ENCODE peak calls at places on chromosomes 4 and X, in five cellular contexts. One of them, this sample, is unnamed.
A peak's percentile ranks its signal among the peaks of the same experiment; 100 is the strongest.

GRCh38 chrX:105822138-105823091 is at the start of gene NRK:
- DNase-seq in iPS-NIHi11: peak; percentile 33
- DNase-seq in activated naive CD8-positive, alpha-beta T cell treated with anti-CD3 and anti-CD28 coated beads, Interleukin-2, amount 10 ng/mL, durations not matched to agents 7 days and 5 days: no peak
- DNase-seq in tibial nerve: no peak
- DNase-seq in PC-3: no peak
- DNase-seq in this sample: no peak

GRCh38 chrX:11151799-11152591 is 40.9 kb downstream of the HCCS start:
- DNase-seq in iPS-NIHi11: no peak
- DNase-seq in activated naive CD8-positive, alpha-beta T cell treated with anti-CD3 and anti-CD28 coated beads, Interleukin-2, amount 10 ng/mL, durations not matched to agents 7 days and 5 days: no peak
- DNase-seq in tibial nerve: no peak
- DNase-seq in PC-3: no peak
- DNase-seq in this sample: no peak

GRCh38 chr4:105992641-105993305 is 97.5 kb downstream of the NPNT start:
- DNase-seq in iPS-NIHi11: no peak
- DNase-seq in activated naive CD8-positive, alpha-beta T cell treated with anti-CD3 and anti-CD28 coated beads, Interleukin-2, amount 10 ng/mL, durations not matched to agents 7 days and 5 days: no peak
- DNase-seq in tibial nerve: no peak
- DNase-seq in PC-3: peak; percentile 47
- DNase-seq in this sample: no peak

GRCh38 chrX:150566734-150567182 is 1.7 kb upstream of the MTM1 start:
- DNase-seq in iPS-NIHi11: peak; percentile 34
- DNase-seq in activated naive CD8-positive, alpha-beta T cell treated with anti-CD3 and anti-CD28 coated beads, Interleukin-2, amount 10 ng/mL, durations not matched to agents 7 days and 5 days: no peak
- DNase-seq in tibial nerve: no peak
- DNase-seq in PC-3: no peak
- DNase-seq in this sample: no peak

GRCh38 chrX:17488036-17488435 is 113.0 kb downstream of the NHS start:
- DNase-seq in iPS-NIHi11: no peak
- DNase-seq in activated naive CD8-positive, alpha-beta T cell treated with anti-CD3 and anti-CD28 coated beads, Interleukin-2, amount 10 ng/mL, durations not matched to agents 7 days and 5 days: no peak
- DNase-seq in tibial nerve: no peak
- DNase-seq in PC-3: no peak
- DNase-seq in this sample: no peak

GRCh38 chr4:7506119-7506518 is 71.4 kb upstream of the PSAPL1 start:
- DNase-seq in iPS-NIHi11: no peak
- DNase-seq in activated naive CD8-positive, alpha-beta T cell treated with anti-CD3 and anti-CD28 coated beads, Interleukin-2, amount 10 ng/mL, durations not matched to agents 7 days and 5 days: no peak
- DNase-seq in tibial nerve: no peak
- DNase-seq in PC-3: no peak
- DNase-seq in this sample: no peak

GRCh38 chr4:169225058-169225751 is 45.6 kb downstream of the SH3RF1 start:
- DNase-seq in iPS-NIHi11: no peak
- DNase-seq in activated naive CD8-positive, alpha-beta T cell treated with anti-CD3 and anti-CD28 coated beads, Interleukin-2, amount 10 ng/mL, durations not matched to agents 7 days and 5 days: no peak
- DNase-seq in tibial nerve: no peak
- DNase-seq in PC-3: peak; percentile 90
- DNase-seq in this sample: no peak

GRCh38 chr4:159201168-159201567 is 98.3 kb downstream of the RAPGEF2 start:
- DNase-seq in iPS-NIHi11: no peak
- DNase-seq in activated naive CD8-positive, alpha-beta T cell treated with anti-CD3 and anti-CD28 coated beads, Interleukin-2, amount 10 ng/mL, durations not matched to agents 7 days and 5 days: no peak
- DNase-seq in tibial nerve: no peak
- DNase-seq in PC-3: no peak
- DNase-seq in this sample: no peak

GRCh38 chr4:85127653-85128052 is 161.2 kb upstream of the WDFY3 start:
- DNase-seq in iPS-NIHi11: peak; percentile 82
- DNase-seq in activated naive CD8-positive, alpha-beta T cell treated with anti-CD3 and anti-CD28 coated beads, Interleukin-2, amount 10 ng/mL, durations not matched to agents 7 days and 5 days: no peak
- DNase-seq in tibial nerve: no peak
- DNase-seq in PC-3: peak; percentile 45
- DNase-seq in this sample: no peak

GRCh38 chr4:26496207-26496783 is 6.0 kb upstream of the CCKAR start:
- DNase-seq in iPS-NIHi11: no peak
- DNase-seq in activated naive CD8-positive, alpha-beta T cell treated with anti-CD3 and anti-CD28 coated beads, Interleukin-2, amount 10 ng/mL, durations not matched to agents 7 days and 5 days: no peak
- DNase-seq in tibial nerve: no peak
- DNase-seq in PC-3: no peak
- DNase-seq in this sample: no peak

GRCh38 chr4:10201356-10202223 is 85.0 kb upstream of the WDR1 start:
- DNase-seq in iPS-NIHi11: no peak
- DNase-seq in activated naive CD8-positive, alpha-beta T cell treated with anti-CD3 and anti-CD28 coated beads, Interleukin-2, amount 10 ng/mL, durations not matched to agents 7 days and 5 days: no peak
- DNase-seq in tibial nerve: no peak
- DNase-seq in PC-3: no peak
- DNase-seq in this sample: no peak

GRCh38 chrX:65871671-65872311 is 168.1 kb downstream of the VSIG4 start:
- DNase-seq in iPS-NIHi11: peak; percentile 62
- DNase-seq in activated naive CD8-positive, alpha-beta T cell treated with anti-CD3 and anti-CD28 coated beads, Interleukin-2, amount 10 ng/mL, durations not matched to agents 7 days and 5 days: no peak
- DNase-seq in tibial nerve: no peak
- DNase-seq in PC-3: peak; percentile 74
- DNase-seq in this sample: no peak

GRCh38 chr4:42133006-42133405 is 19.4 kb downstream of the BEND4 start:
- DNase-seq in iPS-NIHi11: no peak
- DNase-seq in activated naive CD8-positive, alpha-beta T cell treated with anti-CD3 and anti-CD28 coated beads, Interleukin-2, amount 10 ng/mL, durations not matched to agents 7 days and 5 days: no peak
- DNase-seq in tibial nerve: no peak
- DNase-seq in PC-3: no peak
- DNase-seq in this sample: no peak

GRCh38 chrX:48573690-48574269 is 504 bp upstream of the RBM3 start:
- DNase-seq in iPS-NIHi11: no peak
- DNase-seq in activated naive CD8-positive, alpha-beta T cell treated with anti-CD3 and anti-CD28 coated beads, Interleukin-2, amount 10 ng/mL, durations not matched to agents 7 days and 5 days: peak; percentile 28
- DNase-seq in tibial nerve: peak; percentile 15
- DNase-seq in PC-3: no peak
- DNase-seq in this sample: peak; percentile 9

GRCh38 chrX:38055170-38055847 is 49.0 kb downstream of the SYTL5 start:
- DNase-seq in iPS-NIHi11: no peak
- DNase-seq in activated naive CD8-positive, alpha-beta T cell treated with anti-CD3 and anti-CD28 coated beads, Interleukin-2, amount 10 ng/mL, durations not matched to agents 7 days and 5 days: no peak
- DNase-seq in tibial nerve: peak; percentile 4
- DNase-seq in PC-3: peak; percentile 73
- DNase-seq in this sample: no peak

GRCh38 chrX:120402363-120402762 is 40.5 kb downstream of the ATP1B4 start:
- DNase-seq in iPS-NIHi11: no peak
- DNase-seq in activated naive CD8-positive, alpha-beta T cell treated with anti-CD3 and anti-CD28 coated beads, Interleukin-2, amount 10 ng/mL, durations not matched to agents 7 days and 5 days: no peak
- DNase-seq in tibial nerve: no peak
- DNase-seq in PC-3: peak; percentile 19
- DNase-seq in this sample: no peak

GRCh38 chr4:132526652-132527051 is 622.4 kb upstream of the PCDH10 start:
- DNase-seq in iPS-NIHi11: no peak
- DNase-seq in activated naive CD8-positive, alpha-beta T cell treated with anti-CD3 and anti-CD28 coated beads, Interleukin-2, amount 10 ng/mL, durations not matched to agents 7 days and 5 days: no peak
- DNase-seq in tibial nerve: no peak
- DNase-seq in PC-3: no peak
- DNase-seq in this sample: no peak

GRCh38 chrX:37846141-37846540 is 1.2 kb downstream of the DYNLT3 start:
- DNase-seq in iPS-NIHi11: no peak
- DNase-seq in activated naive CD8-positive, alpha-beta T cell treated with anti-CD3 and anti-CD28 coated beads, Interleukin-2, amount 10 ng/mL, durations not matched to agents 7 days and 5 days: no peak
- DNase-seq in tibial nerve: no peak
- DNase-seq in PC-3: peak; percentile 64
- DNase-seq in this sample: no peak

GRCh38 chrX:15471016-15471415 is 22.1 kb downstream of the PIR start:
- DNase-seq in iPS-NIHi11: peak; percentile 20
- DNase-seq in activated naive CD8-positive, alpha-beta T cell treated with anti-CD3 and anti-CD28 coated beads, Interleukin-2, amount 10 ng/mL, durations not matched to agents 7 days and 5 days: peak; percentile 36
- DNase-seq in tibial nerve: peak; percentile 76
- DNase-seq in PC-3: peak; percentile 77
- DNase-seq in this sample: peak; percentile 33

GRCh38 chrX:35244796-35245508 is 302.4 kb downstream of the FAM47B start:
- DNase-seq in iPS-NIHi11: no peak
- DNase-seq in activated naive CD8-positive, alpha-beta T cell treated with anti-CD3 and anti-CD28 coated beads, Interleukin-2, amount 10 ng/mL, durations not matched to agents 7 days and 5 days: no peak
- DNase-seq in tibial nerve: no peak
- DNase-seq in PC-3: no peak
- DNase-seq in this sample: no peak

GRCh38 chr4:8461086-8461485 is 20.5 kb downstream of the TRMT44 start:
- DNase-seq in iPS-NIHi11: no peak
- DNase-seq in activated naive CD8-positive, alpha-beta T cell treated with anti-CD3 and anti-CD28 coated beads, Interleukin-2, amount 10 ng/mL, durations not matched to agents 7 days and 5 days: no peak
- DNase-seq in tibial nerve: no peak
- DNase-seq in PC-3: no peak
- DNase-seq in this sample: no peak

GRCh38 chr4:7335363-7336066 is 99.2 kb downstream of the PSAPL1 start:
- DNase-seq in iPS-NIHi11: peak; percentile 96
- DNase-seq in activated naive CD8-positive, alpha-beta T cell treated with anti-CD3 and anti-CD28 coated beads, Interleukin-2, amount 10 ng/mL, durations not matched to agents 7 days and 5 days: peak; percentile 77
- DNase-seq in tibial nerve: peak; percentile 47
- DNase-seq in PC-3: peak; percentile 58
- DNase-seq in this sample: no peak

GRCh38 chrX:40073439-40074054 is 24.2 kb downstream of the BCOR start:
- DNase-seq in iPS-NIHi11: no peak
- DNase-seq in activated naive CD8-positive, alpha-beta T cell treated with anti-CD3 and anti-CD28 coated beads, Interleukin-2, amount 10 ng/mL, durations not matched to agents 7 days and 5 days: no peak
- DNase-seq in tibial nerve: no peak
- DNase-seq in PC-3: no peak
- DNase-seq in this sample: no peak

GRCh38 chr4:6288871-6289270 is 19.2 kb downstream of the WFS1 start:
- DNase-seq in iPS-NIHi11: no peak
- DNase-seq in activated naive CD8-positive, alpha-beta T cell treated with anti-CD3 and anti-CD28 coated beads, Interleukin-2, amount 10 ng/mL, durations not matched to agents 7 days and 5 days: no peak
- DNase-seq in tibial nerve: no peak
- DNase-seq in PC-3: no peak
- DNase-seq in this sample: no peak

GRCh38 chrX:97238632-97239031 is 354.9 kb downstream of the RPA4 start:
- DNase-seq in iPS-NIHi11: no peak
- DNase-seq in activated naive CD8-positive, alpha-beta T cell treated with anti-CD3 and anti-CD28 coated beads, Interleukin-2, amount 10 ng/mL, durations not matched to agents 7 days and 5 days: no peak
- DNase-seq in tibial nerve: no peak
- DNase-seq in PC-3: peak; percentile 83
- DNase-seq in this sample: no peak

GRCh38 chr4:48138936-48139335 is 4.9 kb upstream of the TXK start:
- DNase-seq in iPS-NIHi11: no peak
- DNase-seq in activated naive CD8-positive, alpha-beta T cell treated with anti-CD3 and anti-CD28 coated beads, Interleukin-2, amount 10 ng/mL, durations not matched to agents 7 days and 5 days: no peak
- DNase-seq in tibial nerve: no peak
- DNase-seq in PC-3: no peak
- DNase-seq in this sample: no peak

GRCh38 chr4:145734576-145735329 is 54.8 kb downstream of the C4orf51 start:
- DNase-seq in iPS-NIHi11: peak; percentile 39
- DNase-seq in activated naive CD8-positive, alpha-beta T cell treated with anti-CD3 and anti-CD28 coated beads, Interleukin-2, amount 10 ng/mL, durations not matched to agents 7 days and 5 days: no peak
- DNase-seq in tibial nerve: peak; percentile 38
- DNase-seq in PC-3: peak; percentile 98
- DNase-seq in this sample: no peak

GRCh38 chr4:171583790-171584189 is 229.4 kb upstream of the GALNTL6 start:
- DNase-seq in iPS-NIHi11: no peak
- DNase-seq in activated naive CD8-positive, alpha-beta T cell treated with anti-CD3 and anti-CD28 coated beads, Interleukin-2, amount 10 ng/mL, durations not matched to agents 7 days and 5 days: no peak
- DNase-seq in tibial nerve: no peak
- DNase-seq in PC-3: no peak
- DNase-seq in this sample: no peak

GRCh38 chrX:95058815-95059214 is 1384.8 kb downstream of the FAM133A start:
- DNase-seq in iPS-NIHi11: no peak
- DNase-seq in activated naive CD8-positive, alpha-beta T cell treated with anti-CD3 and anti-CD28 coated beads, Interleukin-2, amount 10 ng/mL, durations not matched to agents 7 days and 5 days: no peak
- DNase-seq in tibial nerve: no peak
- DNase-seq in PC-3: peak; percentile 62
- DNase-seq in this sample: no peak

GRCh38 chr4:7070729-7071511 is 3.1 kb upstream of the GRPEL1 start:
- DNase-seq in iPS-NIHi11: peak; percentile 76
- DNase-seq in activated naive CD8-positive, alpha-beta T cell treated with anti-CD3 and anti-CD28 coated beads, Interleukin-2, amount 10 ng/mL, durations not matched to agents 7 days and 5 days: peak; percentile 90
- DNase-seq in tibial nerve: peak; percentile 84
- DNase-seq in PC-3: peak; percentile 90
- DNase-seq in this sample: peak; percentile 81

GRCh38 chr4:26420438-26420837 is 69.8 kb downstream of the CCKAR start:
- DNase-seq in iPS-NIHi11: no peak
- DNase-seq in activated naive CD8-positive, alpha-beta T cell treated with anti-CD3 and anti-CD28 coated beads, Interleukin-2, amount 10 ng/mL, durations not matched to agents 7 days and 5 days: no peak
- DNase-seq in tibial nerve: no peak
- DNase-seq in PC-3: no peak
- DNase-seq in this sample: no peak

GRCh38 chrX:121122332-121122731 is 74.9 kb downstream of the GLUD2 start:
- DNase-seq in iPS-NIHi11: no peak
- DNase-seq in activated naive CD8-positive, alpha-beta T cell treated with anti-CD3 and anti-CD28 coated beads, Interleukin-2, amount 10 ng/mL, durations not matched to agents 7 days and 5 days: no peak
- DNase-seq in tibial nerve: no peak
- DNase-seq in PC-3: peak; percentile 33
- DNase-seq in this sample: no peak

GRCh38 chr4:19614171-19614570 is 637.5 kb upstream of the SLIT2 start:
- DNase-seq in iPS-NIHi11: no peak
- DNase-seq in activated naive CD8-positive, alpha-beta T cell treated with anti-CD3 and anti-CD28 coated beads, Interleukin-2, amount 10 ng/mL, durations not matched to agents 7 days and 5 days: no peak
- DNase-seq in tibial nerve: no peak
- DNase-seq in PC-3: no peak
- DNase-seq in this sample: no peak

GRCh38 chr4:2337131-2337723 is 75.3 kb upstream of the MXD4 start:
- DNase-seq in iPS-NIHi11: no peak
- DNase-seq in activated naive CD8-positive, alpha-beta T cell treated with anti-CD3 and anti-CD28 coated beads, Interleukin-2, amount 10 ng/mL, durations not matched to agents 7 days and 5 days: peak; percentile 15
- DNase-seq in tibial nerve: no peak
- DNase-seq in PC-3: no peak
- DNase-seq in this sample: no peak

GRCh38 chr4:1472911-1473518 is 66.8 kb upstream of the NKX1-1 start:
- DNase-seq in iPS-NIHi11: peak; percentile 12
- DNase-seq in activated naive CD8-positive, alpha-beta T cell treated with anti-CD3 and anti-CD28 coated beads, Interleukin-2, amount 10 ng/mL, durations not matched to agents 7 days and 5 days: peak; percentile 19
- DNase-seq in tibial nerve: no peak
- DNase-seq in PC-3: no peak
- DNase-seq in this sample: no peak

GRCh38 chr4:133147365-133147821 is 1.7 kb upstream of the PCDH10 start:
- DNase-seq in iPS-NIHi11: no peak
- DNase-seq in activated naive CD8-positive, alpha-beta T cell treated with anti-CD3 and anti-CD28 coated beads, Interleukin-2, amount 10 ng/mL, durations not matched to agents 7 days and 5 days: no peak
- DNase-seq in tibial nerve: no peak
- DNase-seq in PC-3: peak; percentile 7
- DNase-seq in this sample: no peak

GRCh38 chrX:31110657-31111056 is 38.8 kb upstream of the FTHL17 start:
- DNase-seq in iPS-NIHi11: no peak
- DNase-seq in activated naive CD8-positive, alpha-beta T cell treated with anti-CD3 and anti-CD28 coated beads, Interleukin-2, amount 10 ng/mL, durations not matched to agents 7 days and 5 days: no peak
- DNase-seq in tibial nerve: no peak
- DNase-seq in PC-3: no peak
- DNase-seq in this sample: no peak

GRCh38 chr4:26000274-26000950 is 86.4 kb downstream of the SMIM20 start:
- DNase-seq in iPS-NIHi11: no peak
- DNase-seq in activated naive CD8-positive, alpha-beta T cell treated with anti-CD3 and anti-CD28 coated beads, Interleukin-2, amount 10 ng/mL, durations not matched to agents 7 days and 5 days: no peak
- DNase-seq in tibial nerve: no peak
- DNase-seq in PC-3: no peak
- DNase-seq in this sample: no peak

GRCh38 chr4:82419451-82419850 is 10.8 kb downstream of the HNRNPDL start:
- DNase-seq in iPS-NIHi11: no peak
- DNase-seq in activated naive CD8-positive, alpha-beta T cell treated with anti-CD3 and anti-CD28 coated beads, Interleukin-2, amount 10 ng/mL, durations not matched to agents 7 days and 5 days: no peak
- DNase-seq in tibial nerve: no peak
- DNase-seq in PC-3: no peak
- DNase-seq in this sample: no peak